ENCODE peak calls at places on chromosomes 1 and 21, in seven cellular contexts. Z is neural crest cell; P is iris pigment epithelial cell; K is stimulated activated CD4-positive, alpha-beta T cell treated with anti-CD3 and anti-CD28 coated beads, Interleukin-12 subunit alpha, Interleukin-12 subunit beta, amount 100 ng/mL, for 4 hours; A is A549; I is SHP77; M is small intestine. X is an unnamed sample.

GRCh38 chr1:91670781-91671180 is 170.1 kb downstream of the CDC7 start:
- DNase-seq in Z (no peak), P (no peak), K (no peak), A (no peak), I (no peak), M (no peak), X (no peak)

GRCh38 chr21:42039470-42039901 is 29.3 kb upstream of the ZBTB21 start:
- DNase-seq in Z (no peak), P (peak; percentile 79), K (no peak), A (no peak), I (no peak), M (no peak), X (no peak)

GRCh38 chr1:197618065-197618464 is 157.2 kb downstream of the DENND1B start:
- DNase-seq in Z (no peak), P (peak; percentile 33), K (no peak), A (no peak), I (no peak), M (no peak), X (no peak)

GRCh38 chr21:44758141-44758561 is 43.5 kb downstream of the UBE2G2 start:
- DNase-seq in Z (no peak), P (no peak), K (no peak), A (no peak), I (no peak), M (no peak), X (peak; percentile 8)

GRCh38 chr1:19405761-19406481 is 79.4 kb downstream of the CAPZB start:
- DNase-seq in Z (peak; percentile 36), P (peak; percentile 55), K (no peak), A (no peak), I (no peak), M (no peak), X (no peak)

GRCh38 chr1:237386362-237387143 is 344.6 kb downstream of the RYR2 start:
- DNase-seq in Z (no peak), P (peak; percentile 31), K (no peak), A (peak; percentile 15), I (peak; percentile 7), M (peak; percentile 2), X (no peak)

GRCh38 chr1:3735027-3735682 is 17.1 kb upstream of the CCDC27 start:
- DNase-seq in Z (no peak), P (no peak), K (no peak), A (no peak), I (peak; percentile 22), M (no peak), X (no peak)

GRCh38 chr1:9901148-9902059 is 8.7 kb downstream of the CTNNBIP1 start:
- DNase-seq in Z (no peak), P (no peak), K (no peak), A (no peak), I (no peak), M (peak; percentile 76), X (no peak)

GRCh38 chr1:107727866-107728265 is 237.1 kb downstream of the VAV3 start:
- DNase-seq in Z (no peak), P (no peak), K (no peak), A (no peak), I (no peak), M (no peak), X (no peak)

X was measured in progenitor cell of endocrine pancreas.